ENCODE peak calls at places on chromosomes 16 and 17, in seven cellular contexts. H is cardiac muscle cell, L is coronary artery, W is body of pancreas, B is AG04450, V is left ventricle myocardium inferior, T is RWPE1. D is an unnamed sample.

GRCh38 chr17:81845881-81846742 is 11.3 kb upstream of the PPP1R27 start:
- DNase-seq in T (no peak), V (no peak), W (no peak), L (no peak), H (no peak), B (no peak), D (no peak)

GRCh38 chr16:16021988-16022682 is 72.7 kb downstream of the ABCC1 start:
- DNase-seq in L (peak), V (peak), B (peak), T (peak), H (peak), W (peak), D (peak)

GRCh38 chr16:69660166-69660565 is 66.2 kb downstream of the NQO1 start:
- DNase-seq in T (no peak), H (no peak), B (no peak), L (no peak), W (no peak), V (no peak), D (no peak)

GRCh38 chr17:12900474-12900873 is 111.2 kb downstream of the ARHGAP44 start:
- DNase-seq in T (no peak), W (no peak), H (no peak), B (no peak), V (no peak), L (no peak), D (no peak)

GRCh38 chr17:77433385-77434135 is 292.8 kb downstream of the SEC14L1 start:
- DNase-seq in T (no peak), B (no peak), H (peak), L (no peak), V (peak), W (no peak), D (peak)

GRCh38 chr17:75549246-75550138 is 24.0 kb downstream of the LLGL2 start:
- DNase-seq in W (peak), H (peak), B (no peak), V (no peak), L (no peak), T (peak), D (no peak)

GRCh38 chr17:76155988-76156661 is 15.1 kb upstream of the FOXJ1 start:
- DNase-seq in B (no peak), V (no peak), L (no peak), H (no peak), T (no peak), W (no peak), D (no peak)

GRCh38 chr16:83954577-83955016 is 1.6 kb downstream of the OSGIN1 start:
- DNase-seq in V (peak), B (no peak), W (peak), T (peak), L (peak), H (no peak), D (no peak)

GRCh38 chr16:67883872-67884261 is 818 bp upstream of the NRN1L start:
- DNase-seq in H (peak), T (peak), V (peak), B (no peak), W (peak), L (no peak), D (peak)

GRCh38 chr16:2226245-2226793 is 2.9 kb downstream of the E4F1 start:
- DNase-seq in V (no peak), T (no peak), H (no peak), W (peak), L (no peak), B (no peak), D (no peak)

GRCh38 chr16:2253293-2253692 is 1.9 kb upstream of the ECI1 start:
- DNase-seq in T (no peak), B (no peak), W (no peak), H (no peak), V (no peak), L (no peak), D (no peak)

GRCh38 chr16:31157136-31157535 is 7.3 kb upstream of the PRSS36 start:
- DNase-seq in T (no peak), L (no peak), H (no peak), B (no peak), W (no peak), V (no peak), D (no peak)

GRCh38 chr17:17792143-17792550 is 44.6 kb downstream of the SREBF1 start:
- DNase-seq in T (no peak), B (no peak), H (no peak), V (no peak), L (no peak), W (no peak), D (no peak)

GRCh38 chr16:56800355-56800754 is 64.7 kb upstream of the SLC12A3 start:
- DNase-seq in V (no peak), H (no peak), B (no peak), T (no peak), W (no peak), L (no peak), D (no peak)

GRCh38 chr17:1108560-1108809 is 71.3 kb downstream of the ABR start:
- DNase-seq in V (no peak), T (no peak), H (no peak), B (no peak), W (peak), L (no peak), D (no peak)

GRCh38 chr16:17470871-17471744 is at the start of gene XYLT1:
- DNase-seq in W (peak), B (peak), L (peak), T (peak), V (peak), H (peak), D (peak)

GRCh38 chr16:81551141-81551808 is 106.7 kb downstream of the CMIP start:
- DNase-seq in H (no peak), T (no peak), W (no peak), B (no peak), V (no peak), L (no peak), D (no peak)

GRCh38 chr16:58249780-58250478 is 44.9 kb downstream of the PRSS54 start:
- DNase-seq in B (no peak), H (peak), L (peak), T (peak), W (peak), V (peak), D (peak)

GRCh38 chr17:489758-490329 is 137.2 kb upstream of the RPH3AL start:
- DNase-seq in B (no peak), T (no peak), L (no peak), V (no peak), W (peak), H (peak), D (peak)

GRCh38 chr16:15466886-15467781 is 32.7 kb downstream of the BMERB1 start:
- DNase-seq in B (no peak), L (no peak), H (no peak), V (no peak), T (no peak), W (no peak), D (no peak)

GRCh38 chr16:50270510-50271147 is 4.3 kb downstream of the ADCY7 start:
- DNase-seq in B (no peak), W (no peak), V (no peak), H (no peak), L (no peak), T (no peak), D (no peak)

GRCh38 chr16:66881560-66881959 is 1.2 kb downstream of the PDP2 start:
- DNase-seq in H (no peak), T (no peak), L (no peak), B (no peak), W (no peak), V (no peak), D (no peak)

GRCh38 chr17:59004338-59005111 is 102.2 kb downstream of the TRIM37 start:
- DNase-seq in T (peak), H (peak), W (peak), V (peak), L (no peak), B (no peak), D (no peak)

GRCh38 chr16:19295393-19295792 is 9.9 kb downstream of the CLEC19A start:
- DNase-seq in H (no peak), B (no peak), L (no peak), W (no peak), V (no peak), T (no peak), D (no peak)

GRCh38 chr17:47862621-47863440 is 11.9 kb upstream of the SP6 start:
- DNase-seq in H (no peak), B (peak), T (peak), L (no peak), W (no peak), V (no peak), D (no peak)

GRCh38 chr17:72687941-72688340 is 404.5 kb downstream of the SLC39A11 start:
- DNase-seq in L (no peak), B (no peak), H (peak), V (no peak), W (no peak), T (no peak), D (no peak)

GRCh38 chr17:15947976-15948752 is 3.2 kb downstream of the ADORA2B start:
- DNase-seq in H (no peak), T (peak), W (no peak), L (no peak), V (no peak), B (no peak), D (no peak)

GRCh38 chr17:64218066-64218465 is 45.0 kb downstream of the TEX2 start:
- DNase-seq in V (no peak), H (no peak), W (no peak), T (no peak), L (no peak), B (no peak), D (no peak)

GRCh38 chr17:64216030-64216384 is 47.1 kb downstream of the TEX2 start:
- DNase-seq in V (no peak), L (no peak), T (no peak), W (no peak), H (no peak), B (no peak), D (no peak)

GRCh38 chr17:64214950-64215349 is 48.1 kb downstream of the TEX2 start:
- DNase-seq in T (no peak), L (no peak), W (no peak), B (no peak), H (no peak), V (no peak), D (no peak)

GRCh38 chr17:64217249-64217652 is 45.8 kb downstream of the TEX2 start:
- DNase-seq in H (no peak), B (no peak), L (no peak), W (peak), V (no peak), T (no peak), D (no peak)

DNA sequence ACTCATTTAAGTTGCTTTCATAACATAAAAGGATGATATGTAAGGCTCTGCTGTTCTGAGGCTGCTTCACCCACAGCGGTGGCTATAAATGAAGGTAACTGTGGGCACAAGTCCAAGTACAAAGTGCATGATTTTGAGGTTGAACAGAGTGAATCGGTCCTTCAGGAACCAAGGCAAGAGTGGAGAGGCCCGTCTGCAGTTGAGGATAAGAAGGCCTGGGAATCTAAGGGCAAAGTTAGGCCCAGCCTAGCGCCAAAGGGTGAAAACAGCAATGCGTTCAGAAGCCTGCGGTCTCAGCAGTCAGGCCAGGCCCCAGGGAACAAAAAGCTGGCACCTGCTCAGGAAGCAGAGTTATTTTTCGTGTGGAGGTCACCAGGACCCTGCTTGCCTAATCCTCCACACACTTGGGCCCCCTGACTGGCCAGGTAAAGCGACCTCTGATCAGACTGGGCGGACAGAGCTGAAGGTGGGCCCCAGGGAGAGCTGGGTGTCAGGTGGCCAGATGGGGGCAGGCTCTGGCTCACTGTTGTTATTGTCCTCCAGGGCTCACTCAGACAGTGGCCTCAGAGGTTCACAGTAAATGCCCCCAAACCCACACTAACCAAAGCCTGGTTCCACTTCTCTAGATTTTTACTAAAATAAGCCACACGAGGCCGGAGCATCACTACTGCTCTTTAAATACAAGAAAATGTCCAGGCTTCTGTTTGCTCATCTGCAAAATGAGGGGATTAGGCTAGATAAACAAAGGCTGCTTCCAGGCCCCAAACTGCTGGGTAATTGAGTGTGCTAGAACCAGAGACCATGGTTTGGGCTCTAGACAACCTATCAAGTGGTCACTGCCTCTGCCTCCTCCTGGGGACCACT is 46.4 kb downstream of the TEX2 start:
- DNase-seq in L (no peak), V (peak), B (no peak), W (peak), H (no peak), T (no peak), D (peak)
- H3K27ac ChIP-seq in L (peak), V (peak), B (peak), W (peak), H (peak), T (peak), D (peak)

GRCh38 chr17:50173335-50173941 is 7.6 kb downstream of the SGCA start:
- DNase-seq in W (no peak), H (peak), V (no peak), L (no peak), B (no peak), T (no peak), D (peak)

GRCh38 chr17:50175035-50175788 is 9.4 kb downstream of the SGCA start:
- DNase-seq in B (no peak), W (no peak), V (no peak), L (no peak), T (no peak), H (no peak), D (no peak)

GRCh38 chr17:50172130-50172529 is 6.3 kb downstream of the SGCA start:
- DNase-seq in H (no peak), T (no peak), L (no peak), W (no peak), B (no peak), V (no peak), D (no peak)

GRCh38 chr17:50176559-50177471 is 11.0 kb downstream of the SGCA start:
- DNase-seq in W (no peak), T (no peak), H (no peak), B (no peak), V (no peak), L (no peak), D (no peak)

DNA sequence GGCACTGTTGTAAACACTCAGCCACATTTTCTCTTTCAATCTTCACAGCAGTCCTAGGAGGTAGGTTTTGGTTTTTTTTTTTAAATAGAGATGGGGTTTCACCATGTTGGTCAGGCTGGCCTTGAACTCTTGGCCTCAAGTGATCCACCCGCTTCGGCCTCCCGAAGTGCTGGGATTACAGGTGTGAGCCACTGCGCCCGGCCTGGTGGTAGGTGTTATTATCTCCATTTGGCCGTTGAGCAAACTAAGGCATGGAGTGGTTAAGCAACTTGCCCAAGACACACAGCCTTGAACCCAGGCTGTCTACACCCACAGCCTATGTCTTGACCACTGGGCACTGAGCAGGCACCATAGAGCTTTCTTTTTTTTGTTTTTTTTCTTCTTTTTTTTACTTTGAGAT is 8.6 kb downstream of the SGCA start:
- DNase-seq in W (no peak), B (no peak), T (no peak), L (no peak), V (no peak), H (no peak), D (no peak)
- H3K27ac ChIP-seq in W (no peak), B (peak), T (peak), L (peak), V (peak), H (no peak), D (peak)

GRCh38 chr16:87854053-87854906 is 15.0 kb downstream of the SLC7A5 start:
- DNase-seq in H (no peak), B (no peak), L (no peak), V (no peak), T (peak), W (no peak), D (no peak)

GRCh38 chr16:87853411-87854052 is 15.8 kb downstream of the SLC7A5 start:
- DNase-seq in T (peak), V (peak), W (peak), B (peak), H (peak), L (peak), D (peak)

GRCh38 chr16:87854907-87855683 is 14.2 kb downstream of the SLC7A5 start:
- DNase-seq in T (no peak), B (no peak), H (no peak), W (no peak), V (no peak), L (no peak), D (no peak)

GRCh38 chr16:87856796-87857228 is 12.5 kb downstream of the SLC7A5 start:
- DNase-seq in L (no peak), T (no peak), W (no peak), B (no peak), H (no peak), V (no peak), D (no peak)

GRCh38 chr16:87855852-87856715 is 13.2 kb downstream of the SLC7A5 start:
- DNase-seq in T (no peak), H (no peak), V (peak), B (no peak), L (no peak), W (peak), D (peak)
- H3K27ac ChIP-seq in T (peak), H (no peak), V (peak), B (peak), L (peak), W (peak), D (peak)

GRCh38 chr17:68601565-68602266 is 549 bp upstream of the FAM20A start:
- DNase-seq in V (no peak), B (no peak), L (no peak), W (no peak), H (no peak), T (no peak), D (no peak)
- H3K27ac ChIP-seq in V (peak), B (no peak), L (peak), W (peak), H (no peak), T (no peak), D (peak)

GRCh38 chr17:69141802-69142472 is at the start of gene ABCA6:
- DNase-seq in H (no peak), W (no peak), L (no peak), B (no peak), V (no peak), T (no peak), D (no peak)

GRCh38 chr17:69147460-69147859 is 5.8 kb upstream of the ABCA6 start:
- DNase-seq in W (no peak), T (no peak), H (no peak), L (no peak), B (no peak), V (no peak), D (no peak)

GRCh38 chr17:69143683-69144231 is 2.1 kb upstream of the ABCA6 start:
- DNase-seq in V (no peak), H (no peak), T (no peak), L (no peak), W (no peak), B (no peak), D (no peak)

GRCh38 chr17:69144621-69145255 is 3.0 kb upstream of the ABCA6 start:
- DNase-seq in T (no peak), L (no peak), V (no peak), H (no peak), B (no peak), W (no peak), D (no peak)

GRCh38 chr17:69142473-69142802 is 743 bp upstream of the ABCA6 start:
- DNase-seq in W (no peak), T (no peak), V (no peak), H (no peak), B (peak), L (no peak), D (no peak)
- H3K27ac ChIP-seq in W (peak), T (no peak), V (peak), H (no peak), B (no peak), L (no peak), D (peak)

D was measured in heart right ventricle.